ENCODE peak calls at places on chromosomes 4 and X, in five cellular contexts. One of them, this sample, is unnamed.

GRCh38 chrX:47358387-47359065 is 11.9 kb upstream of the ZNF157 start:
- DNase-seq in H9: no peak
- DNase-seq in osteoblast: no peak
- DNase-seq in prostate gland: no peak
- DNase-seq in astrocyte of the spinal cord: no peak
- DNase-seq in this sample: no peak

GRCh38 chr4:40731792-40732245 is 17.9 kb upstream of the NSUN7 start:
- DNase-seq in prostate gland: peak
- DNase-seq in osteoblast: no peak
- DNase-seq in astrocyte of the spinal cord: no peak
- DNase-seq in H9: no peak
- DNase-seq in this sample: no peak

GRCh38 chrX:5965406-5965805 is 263.3 kb downstream of the NLGN4X start:
- DNase-seq in H9: no peak
- DNase-seq in astrocyte of the spinal cord: no peak
- DNase-seq in prostate gland: no peak
- DNase-seq in osteoblast: peak
- DNase-seq in this sample: no peak

GRCh38 chr4:25843340-25844097 is 19.3 kb downstream of the SEL1L3 start:
- DNase-seq in H9: no peak
- DNase-seq in osteoblast: no peak
- DNase-seq in astrocyte of the spinal cord: no peak
- DNase-seq in prostate gland: no peak
- DNase-seq in this sample: no peak

GRCh38 chr4:7704091-7704490 is 235.6 kb downstream of the AFAP1 start:
- DNase-seq in osteoblast: no peak
- DNase-seq in prostate gland: no peak
- DNase-seq in astrocyte of the spinal cord: no peak
- DNase-seq in H9: no peak
- DNase-seq in this sample: no peak

GRCh38 chrX:3697220-3697684 is 16.2 kb downstream of the PRKX start:
- DNase-seq in osteoblast: no peak
- DNase-seq in H9: no peak
- DNase-seq in prostate gland: no peak
- DNase-seq in astrocyte of the spinal cord: no peak
- DNase-seq in this sample: no peak

GRCh38 chrX:85004255-85004654 is 578 bp downstream of the APOOL start:
- DNase-seq in astrocyte of the spinal cord: peak
- DNase-seq in H9: no peak
- DNase-seq in osteoblast: no peak
- DNase-seq in prostate gland: peak
- DNase-seq in this sample: no peak

GRCh38 chr4:172772781-172773180 is 395.8 kb upstream of the GALNT7 start:
- DNase-seq in astrocyte of the spinal cord: no peak
- DNase-seq in H9: no peak
- DNase-seq in prostate gland: no peak
- DNase-seq in osteoblast: no peak
- DNase-seq in this sample: no peak

GRCh38 chr4:148868207-148868606 is 426.0 kb upstream of the NR3C2 start:
- DNase-seq in H9: no peak
- DNase-seq in prostate gland: no peak
- DNase-seq in osteoblast: no peak
- DNase-seq in astrocyte of the spinal cord: peak
- DNase-seq in this sample: no peak

GRCh38 chr4:54745031-54745770 is 87.4 kb downstream of the KIT start:
- DNase-seq in H9: no peak
- DNase-seq in prostate gland: no peak
- DNase-seq in osteoblast: no peak
- DNase-seq in astrocyte of the spinal cord: peak
- DNase-seq in this sample: no peak

DNA sequence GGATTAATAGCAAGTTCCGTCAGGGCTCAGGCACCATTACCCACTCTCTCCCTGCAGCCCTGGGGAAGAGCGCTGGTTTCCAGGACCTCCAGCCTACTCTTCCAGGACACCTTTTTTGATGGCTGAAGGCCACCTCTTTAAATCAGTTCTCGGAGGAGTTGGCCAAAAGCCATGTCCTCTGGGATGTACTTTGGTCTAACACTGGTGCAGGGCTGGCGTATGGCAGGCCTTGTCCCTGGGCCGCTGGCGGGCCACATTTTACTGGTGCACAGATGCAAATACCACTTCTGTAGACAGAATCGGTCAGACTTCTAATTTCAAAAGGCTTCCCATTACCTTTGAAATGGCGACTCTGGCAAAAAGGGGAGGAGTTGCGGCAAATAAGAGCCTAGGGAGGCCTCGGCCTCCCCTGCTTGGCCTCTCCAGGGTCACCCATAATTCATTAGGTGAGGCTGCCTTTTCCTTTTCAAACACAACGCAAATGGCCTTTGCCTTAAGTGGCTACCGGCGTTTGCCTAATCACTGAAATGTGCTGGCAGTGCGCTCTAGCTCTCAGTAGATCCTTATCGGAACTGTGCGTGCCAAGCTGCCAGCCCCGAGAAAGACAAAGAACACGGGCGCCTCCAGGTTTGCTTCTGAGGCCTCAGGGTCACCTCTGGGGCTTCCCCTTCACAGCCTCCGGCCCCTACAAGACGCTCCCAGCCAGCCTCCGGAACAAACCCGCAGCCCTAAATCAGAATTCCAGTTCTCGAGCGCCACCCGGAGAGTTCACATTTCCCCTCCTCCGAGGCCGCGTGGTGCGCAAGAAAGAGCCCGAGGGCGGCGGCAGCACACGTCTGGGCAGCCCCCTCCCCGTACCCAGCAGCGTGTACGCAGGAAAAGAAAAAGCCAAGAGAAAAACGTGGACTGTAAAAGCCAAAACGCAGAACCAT is 76.2 kb upstream of the BCOR start:
- DNase-seq in astrocyte of the spinal cord: no peak
- DNase-seq in osteoblast: peak
- DNase-seq in H9: peak
- DNase-seq in prostate gland: peak
- DNase-seq in this sample: no peak
- TF ChIP-seq CTCF in astrocyte of the spinal cord: no peak
- TF ChIP-seq CTCF in osteoblast: no peak
- TF ChIP-seq CTCF in H9: no peak
- TF ChIP-seq CTCF in prostate gland: no peak
- TF ChIP-seq CTCF in this sample: no peak

GRCh38 chrX:136747003-136747986 is 33.4 kb downstream of the ARHGEF6 start:
- DNase-seq in prostate gland: no peak
- DNase-seq in H9: no peak
- DNase-seq in osteoblast: no peak
- DNase-seq in astrocyte of the spinal cord: no peak
- DNase-seq in this sample: no peak
- TF ChIP-seq CTCF in prostate gland: no peak
- TF ChIP-seq CTCF in H9: no peak
- TF ChIP-seq CTCF in osteoblast: no peak
- TF ChIP-seq CTCF in astrocyte of the spinal cord: no peak
- TF ChIP-seq CTCF in this sample: no peak

DNA sequence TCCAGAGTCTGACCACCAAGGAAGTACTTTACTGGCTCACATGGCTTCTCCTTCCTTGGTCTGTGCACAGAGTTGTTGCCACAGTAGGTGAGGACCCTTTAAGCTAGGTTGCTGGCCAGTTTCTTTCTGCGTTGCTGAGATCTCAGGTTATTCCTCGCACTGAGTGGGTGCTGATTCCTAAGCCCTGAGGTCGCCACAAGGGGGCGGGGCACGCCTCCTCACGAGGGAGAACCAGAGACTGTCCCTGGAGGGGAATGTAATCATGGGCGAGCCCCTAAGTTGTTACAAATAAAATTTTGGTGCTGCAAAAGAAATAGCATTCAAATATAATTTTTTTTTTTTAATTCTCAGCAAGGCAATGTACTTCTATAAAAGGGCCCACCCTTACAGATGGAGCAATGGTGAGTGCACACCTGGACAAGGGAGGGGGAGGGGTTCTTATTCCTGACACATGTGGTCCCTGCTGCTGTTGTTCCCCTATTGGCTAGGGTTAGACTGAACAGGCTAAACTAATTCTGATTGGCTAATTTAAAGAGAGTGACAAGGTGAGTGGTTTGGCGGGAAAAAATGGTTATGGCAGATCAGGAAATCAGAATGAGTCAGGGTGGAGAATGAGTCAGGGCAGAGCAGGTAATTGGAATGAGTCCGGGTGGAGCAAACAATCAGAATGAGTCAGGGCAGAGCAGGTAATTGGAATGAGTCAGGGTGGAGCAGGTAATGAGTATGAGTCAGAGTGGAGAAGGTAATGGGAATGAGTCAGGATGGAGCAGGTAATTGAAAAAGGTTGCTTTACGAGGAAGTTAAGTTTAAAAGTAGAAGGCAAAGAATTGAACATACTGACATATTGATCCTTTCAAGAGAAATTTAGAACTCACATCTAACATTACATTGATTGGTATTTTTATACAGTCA is 107.5 kb downstream of the VSIG4 start:
- DNase-seq in prostate gland: no peak
- DNase-seq in astrocyte of the spinal cord: no peak
- DNase-seq in H9: no peak
- DNase-seq in osteoblast: no peak
- DNase-seq in this sample: no peak
- TF ChIP-seq CTCF in prostate gland: no peak
- TF ChIP-seq CTCF in astrocyte of the spinal cord: no peak
- TF ChIP-seq CTCF in H9: peak
- TF ChIP-seq CTCF in osteoblast: no peak
- TF ChIP-seq CTCF in this sample: no peak

GRCh38 chr4:1365271-1366178 is 18.5 kb downstream of the UVSSA start:
- DNase-seq in H9: peak
- DNase-seq in osteoblast: peak
- DNase-seq in prostate gland: no peak
- DNase-seq in astrocyte of the spinal cord: no peak
- DNase-seq in this sample: peak
- TF ChIP-seq CTCF in H9: peak
- TF ChIP-seq CTCF in osteoblast: no peak
- TF ChIP-seq CTCF in prostate gland: no peak
- TF ChIP-seq CTCF in astrocyte of the spinal cord: no peak
- TF ChIP-seq CTCF in this sample: no peak

GRCh38 chr4:17562157-17562556 is 14.8 kb upstream of the LAP3 start:
- DNase-seq in prostate gland: no peak
- DNase-seq in osteoblast: peak
- DNase-seq in H9: no peak
- DNase-seq in astrocyte of the spinal cord: no peak
- DNase-seq in this sample: no peak
- TF ChIP-seq CTCF in prostate gland: no peak
- TF ChIP-seq CTCF in osteoblast: peak
- TF ChIP-seq CTCF in H9: peak
- TF ChIP-seq CTCF in astrocyte of the spinal cord: peak
- TF ChIP-seq CTCF in this sample: no peak

DNA sequence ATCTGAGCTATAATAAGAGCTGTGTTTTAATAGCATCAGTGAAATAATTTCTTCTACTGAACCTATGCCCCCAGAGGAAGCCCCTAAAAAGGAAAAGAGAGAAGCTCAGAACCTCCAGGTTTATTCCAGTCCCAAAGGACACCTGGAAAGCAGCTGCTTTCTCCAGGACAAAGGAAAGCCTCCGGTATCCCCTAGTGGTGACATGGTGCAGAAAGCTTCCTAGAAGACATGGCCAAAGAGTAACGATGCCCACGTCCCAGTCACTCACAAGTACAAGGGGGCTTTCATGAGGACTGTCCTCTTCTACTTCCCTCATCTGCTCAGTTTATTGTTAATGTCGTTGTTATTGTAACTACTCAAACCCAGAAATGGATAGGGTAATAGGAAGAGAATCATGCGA is 343.9 kb downstream of the UNC5C start:
- DNase-seq in astrocyte of the spinal cord: no peak
- DNase-seq in osteoblast: no peak
- DNase-seq in H9: no peak
- DNase-seq in prostate gland: no peak
- DNase-seq in this sample: no peak
- TF ChIP-seq CTCF in astrocyte of the spinal cord: peak
- TF ChIP-seq CTCF in osteoblast: peak
- TF ChIP-seq CTCF in H9: peak
- TF ChIP-seq CTCF in prostate gland: no peak
- TF ChIP-seq CTCF in this sample: peak

GRCh38 chrX:143634701-143635442 is 1.0 kb downstream of the SLITRK4 start:
- DNase-seq in osteoblast: no peak
- DNase-seq in H9: peak
- DNase-seq in prostate gland: no peak
- DNase-seq in astrocyte of the spinal cord: no peak
- DNase-seq in this sample: peak
- TF ChIP-seq CTCF in osteoblast: no peak
- TF ChIP-seq CTCF in H9: no peak
- TF ChIP-seq CTCF in prostate gland: no peak
- TF ChIP-seq CTCF in astrocyte of the spinal cord: no peak
- TF ChIP-seq CTCF in this sample: no peak

This sample was measured in glutamatergic neuron.